ENCODE peak calls at places on chromosomes 3 and 15, in nine cellular contexts. T, M, E, U, C, W, Z, S and Q are unnamed samples.
A peak's percentile ranks its signal among the peaks of the same experiment; 100 is the strongest.

GRCh38 chr3:179731544-179731943 is 78.7 kb downstream of the USP13 start:
- DNase-seq in T (no peak), M (no peak), E (no peak), U (no peak), C (no peak), W (no peak), Z (no peak), S (no peak), Q (peak; percentile 55)

GRCh38 chr3:53850895-53851294 is 4.5 kb downstream of the IL17RB start:
- DNase-seq in T (peak; percentile 50), M (peak; percentile 9), E (no peak), U (no peak), C (no peak), W (no peak), Z (no peak), S (no peak), Q (no peak)

GRCh38 chr15:99455796-99456160 is 110.0 kb upstream of the MEF2A start:
- DNase-seq in T (no peak), M (no peak), E (no peak), U (no peak), C (no peak), W (peak; percentile 13), Z (no peak), S (no peak), Q (no peak)

GRCh38 chr3:115113367-115113766 is 33.7 kb downstream of the ZBTB20 start:
- DNase-seq in T (no peak), M (no peak), E (peak; percentile 4), U (no peak), C (no peak), W (no peak), Z (no peak), S (no peak), Q (no peak)

GRCh38 chr15:67188551-67189218 is 65.8 kb downstream of the AAGAB start:
- DNase-seq in T (peak; percentile 66), M (no peak), E (no peak), U (no peak), C (peak; percentile 83), W (no peak), Z (no peak), S (no peak), Q (no peak)

GRCh38 chr15:65204236-65204930 is 6.9 kb downstream of the CILP start:
- DNase-seq in T (no peak), M (no peak), E (no peak), U (no peak), C (no peak), W (no peak), Z (no peak), S (no peak), Q (no peak)

GRCh38 chr3:54621181-54621580 is 306.7 kb downstream of the LRTM1 start:
- DNase-seq in T (no peak), M (no peak), E (no peak), U (no peak), C (peak; percentile 78), W (no peak), Z (no peak), S (no peak), Q (no peak)

GRCh38 chr3:65039754-65040210 is 352.0 kb upstream of the ADAMTS9 start:
- DNase-seq in T (peak; percentile 82), M (peak; percentile 59), E (no peak), U (no peak), C (no peak), W (no peak), Z (no peak), S (no peak), Q (no peak)

GRCh38 chr3:151818361-151818760 is 4.4 kb downstream of the AADAC start:
- DNase-seq in T (no peak), M (no peak), E (no peak), U (peak; percentile 72), C (no peak), W (no peak), Z (no peak), S (no peak), Q (no peak)

GRCh38 chr3:4984511-4984864 is 5.3 kb downstream of the BHLHE40 start:
- DNase-seq in T (no peak), M (no peak), E (no peak), U (no peak), C (no peak), W (no peak), Z (no peak), S (no peak), Q (no peak)
- H3K4me1 ChIP-seq in T (peaks cover 19% of the 10 kb centered on the region), M (peaks cover 61% of the 10 kb centered on the region), E (peaks cover 5% of the 10 kb centered on the region), U (peaks cover 62% of the 10 kb centered on the region), C (peaks cover 49% of the 10 kb centered on the region), W (peaks cover 42% of the 10 kb centered on the region), Z (peaks cover 60% of the 10 kb centered on the region), S (peaks cover 6% of the 10 kb centered on the region), Q (peaks cover 88% of the 10 kb centered on the region)

GRCh38 chr3:81660036-81660435 is 101.4 kb downstream of the GBE1 start:
- DNase-seq in T (no peak), M (no peak), E (no peak), U (no peak), C (no peak), W (no peak), Z (no peak), S (no peak), Q (no peak)
- H3K27ac ChIP-seq in T (no peak overlapping the region), M (no peak overlapping the region), E (no peak overlapping the region), U (no peak overlapping the region), C (no peak overlapping the region), W (no peak overlapping the region), Z (no peak overlapping the region), S (no peak overlapping the region), Q (no peak overlapping the region)

GRCh38 chr3:14124615-14125192 is at the start of the genes CHCHD4 and TMEM43:
- DNase-seq in T (peak; percentile 99), M (peak; percentile 99), E (peak; percentile 99), U (peak; percentile 99), C (peak; percentile 99), W (peak; percentile 98), Z (peak; percentile 98), S (peak; percentile 99), Q (peak; percentile 100)
- H3K4me1 ChIP-seq in T (peaks cover 18% of the 10 kb centered on the region), M (peaks cover 22% of the 10 kb centered on the region), E (peaks cover 7% of the 10 kb centered on the region), U (peaks cover 23% of the 10 kb centered on the region), C (peaks cover 34% of the 10 kb centered on the region), W (peaks cover 23% of the 10 kb centered on the region), Z (peaks cover 34% of the 10 kb centered on the region), S (no peaks in the 10 kb centered on the region), Q (peaks cover 55% of the 10 kb centered on the region)

GRCh38 chr3:136818191-136818850 is 605 bp upstream of the SLC35G2 start:
- DNase-seq in T (no peak), M (peak; percentile 93), E (peak; percentile 13), U (peak; percentile 60), C (peak; percentile 76), W (no peak), Z (peak; percentile 2), S (peak; percentile 88), Q (no peak)

GRCh38 chr3:136819784-136820640 is 1.1 kb downstream of the SLC35G2 start:
- DNase-seq in T (peak; percentile 69), M (peak; percentile 62), E (peak; percentile 78), U (peak; percentile 19), C (peak; percentile 52), W (no peak), Z (peak; percentile 19), S (peak; percentile 80), Q (no peak)

GRCh38 chr3:136817448-136817847 is 1.5 kb upstream of the SLC35G2 start:
- DNase-seq in T (no peak), M (no peak), E (no peak), U (no peak), C (no peak), W (no peak), Z (no peak), S (no peak), Q (no peak)

GRCh38 chr3:136818851-136819783 is at the start of gene SLC35G2:
- DNase-seq in T (peak; percentile 48), M (peak; percentile 84), E (peak; percentile 81), U (peak; percentile 49), C (peak; percentile 87), W (no peak), Z (peak; percentile 21), S (peak; percentile 86), Q (no peak)
- H3K27ac ChIP-seq in T (no peak within 1 kb of the TSS), M (peak within 1 kb of the TSS; percentile 97), E (no peak within 1 kb of the TSS), U (peak within 1 kb of the TSS; percentile 36), C (peak within 1 kb of the TSS; percentile 96), W (peak within 1 kb of the TSS; percentile 90), Z (peak within 1 kb of the TSS; percentile 25), S (no peak within 1 kb of the TSS), Q (peak within 1 kb of the TSS; percentile 79)